ENCODE peak calls at places on chromosomes 7 and 10, in four cellular contexts. One of them, this sample, is unnamed.
A peak's percentile ranks its signal among the peaks of the same experiment; 100 is the strongest.

GRCh38 chr10:80535671-80536360 is 1.9 kb upstream of the SH2D4B start:
- DNase-seq in spleen: peak; percentile 96
- DNase-seq in stomach: peak; percentile 70
- DNase-seq in GM23338: peak; percentile 82
- DNase-seq in this sample: peak; percentile 69

GRCh38 chr10:90945496-90946070 is 24.7 kb upstream of the ANKRD1 start:
- DNase-seq in spleen: no peak
- DNase-seq in stomach: no peak
- DNase-seq in GM23338: no peak
- DNase-seq in this sample: no peak

GRCh38 chr10:71263376-71263775 is 51.0 kb downstream of the UNC5B start:
- DNase-seq in spleen: no peak
- DNase-seq in stomach: no peak
- DNase-seq in GM23338: peak; percentile 41
- DNase-seq in this sample: no peak

GRCh38 chr7:137590071-137590470 is 246.5 kb upstream of the PTN start:
- DNase-seq in spleen: no peak
- DNase-seq in stomach: no peak
- DNase-seq in GM23338: no peak
- DNase-seq in this sample: no peak

GRCh38 chr7:30596721-30597120 is 2.0 kb downstream of the GARS1 start:
- DNase-seq in spleen: no peak
- DNase-seq in stomach: no peak
- DNase-seq in GM23338: no peak
- DNase-seq in this sample: no peak

GRCh38 chr10:101778781-101779543 is 3.0 kb upstream of the FGF8 start:
- DNase-seq in spleen: peak; percentile 81
- DNase-seq in stomach: peak; percentile 68
- DNase-seq in GM23338: peak; percentile 96
- DNase-seq in this sample: no peak

GRCh38 chr7:73477376-73477775 is 43.8 kb downstream of the FZD9 start:
- DNase-seq in spleen: no peak
- DNase-seq in stomach: no peak
- DNase-seq in GM23338: no peak
- DNase-seq in this sample: no peak

GRCh38 chr10:44787480-44788075 is 123.6 kb upstream of the TMEM72 start:
- DNase-seq in spleen: no peak
- DNase-seq in stomach: no peak
- DNase-seq in GM23338: no peak
- DNase-seq in this sample: no peak

GRCh38 chr10:86392723-86393094 is 26.1 kb upstream of the GRID1 start:
- DNase-seq in spleen: no peak
- DNase-seq in stomach: no peak
- DNase-seq in GM23338: no peak
- DNase-seq in this sample: no peak

GRCh38 chr10:22415072-22415471 is 69.8 kb downstream of the SPAG6 start:
- DNase-seq in spleen: no peak
- DNase-seq in stomach: no peak
- DNase-seq in GM23338: no peak
- DNase-seq in this sample: no peak

GRCh38 chr7:151012921-151013347 is 11.4 kb downstream of the ATG9B start:
- DNase-seq in spleen: no peak
- DNase-seq in stomach: no peak
- DNase-seq in GM23338: peak; percentile 88
- DNase-seq in this sample: no peak

GRCh38 chr7:157786375-157787274 is 449.8 kb downstream of the DNAJB6 start:
- DNase-seq in spleen: peak; percentile 46
- DNase-seq in stomach: no peak
- DNase-seq in GM23338: no peak
- DNase-seq in this sample: no peak

GRCh38 chr7:73909051-73909941 is 48.3 kb downstream of the TMEM270 start:
- DNase-seq in spleen: peak; percentile 72
- DNase-seq in stomach: peak; percentile 22
- DNase-seq in GM23338: no peak
- DNase-seq in this sample: no peak

DNA sequence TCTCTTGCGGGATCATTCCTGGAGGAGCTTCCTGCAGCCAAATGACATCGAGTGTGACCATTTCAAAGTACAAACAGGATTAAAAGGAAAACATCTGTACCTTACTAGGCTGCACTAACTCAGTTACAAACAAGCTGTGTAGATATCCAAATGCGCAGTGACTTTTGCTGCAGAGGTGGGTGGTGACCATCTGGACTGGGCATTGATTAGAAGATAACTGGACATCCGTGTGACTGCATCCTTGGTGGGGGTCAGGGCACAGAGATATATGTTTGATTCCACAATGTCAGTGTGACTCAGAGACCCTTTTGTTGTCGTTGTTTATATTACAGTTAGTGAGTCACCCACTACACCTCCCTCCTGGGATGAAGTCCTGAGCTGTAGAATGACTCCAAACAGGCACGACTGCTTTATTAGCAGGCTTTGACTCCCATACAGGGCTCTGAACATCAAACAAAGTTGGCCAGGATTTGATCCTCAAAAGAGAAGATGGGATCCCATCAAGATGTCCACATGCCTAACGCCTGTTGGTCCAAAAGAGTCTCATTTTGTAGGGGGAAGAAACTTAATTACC is 56.7 kb upstream of the SDK1 start:
- DNase-seq in spleen: no peak
- DNase-seq in stomach: no peak
- DNase-seq in GM23338: no peak
- DNase-seq in this sample: no peak
- TF ChIP-seq POLR2AphosphoS5 in spleen: no peak
- TF ChIP-seq POLR2AphosphoS5 in stomach: no peak
- TF ChIP-seq POLR2AphosphoS5 in GM23338: no peak
- TF ChIP-seq POLR2AphosphoS5 in this sample: no peak

GRCh38 chr10:15069230-15069629 is 19.3 kb downstream of the ACBD7 start:
- DNase-seq in spleen: no peak
- DNase-seq in stomach: no peak
- DNase-seq in GM23338: no peak
- DNase-seq in this sample: no peak
- TF ChIP-seq CTCF in spleen: no peak
- TF ChIP-seq CTCF in stomach: no peak
- TF ChIP-seq CTCF in GM23338: no peak
- TF ChIP-seq CTCF in this sample: no peak

DNA sequence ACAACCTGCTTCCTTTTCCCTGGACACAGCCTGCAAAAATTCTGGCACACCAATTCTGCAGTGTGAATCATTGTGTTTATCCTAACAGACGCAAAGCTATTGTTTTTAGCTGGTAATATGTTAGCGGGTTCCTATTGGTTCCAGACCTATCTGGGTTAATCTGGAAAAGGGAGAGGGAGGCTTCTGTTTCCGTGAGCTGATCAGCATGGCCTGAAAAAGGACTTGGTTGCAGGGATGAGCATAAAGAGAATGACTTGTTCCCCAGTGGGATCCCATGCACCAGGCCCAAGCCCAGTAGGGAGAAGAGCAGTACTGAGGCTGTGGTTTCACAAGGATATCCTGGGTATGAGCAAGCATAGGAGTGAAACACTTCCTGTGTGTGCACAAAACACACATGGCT is 78.4 kb downstream of the PDE1C start:
- DNase-seq in spleen: no peak
- DNase-seq in stomach: no peak
- DNase-seq in GM23338: no peak
- DNase-seq in this sample: no peak
- TF ChIP-seq POLR2AphosphoS5 in spleen: no peak
- TF ChIP-seq POLR2AphosphoS5 in stomach: no peak
- TF ChIP-seq POLR2AphosphoS5 in GM23338: no peak
- TF ChIP-seq POLR2AphosphoS5 in this sample: no peak

GRCh38 chr10:112874982-112875381 is 75.1 kb upstream of the TCF7L2 start:
- DNase-seq in spleen: no peak
- DNase-seq in stomach: no peak
- DNase-seq in GM23338: no peak
- DNase-seq in this sample: no peak

GRCh38 chr10:112875474-112876267 is 74.4 kb upstream of the TCF7L2 start:
- DNase-seq in spleen: no peak
- DNase-seq in stomach: peak; percentile 47
- DNase-seq in GM23338: no peak
- DNase-seq in this sample: no peak

GRCh38 chr10:112873541-112873940 is 76.5 kb upstream of the TCF7L2 start:
- DNase-seq in spleen: no peak
- DNase-seq in stomach: no peak
- DNase-seq in GM23338: no peak
- DNase-seq in this sample: no peak

GRCh38 chr10:112871021-112871420 is 79.0 kb upstream of the TCF7L2 start:
- DNase-seq in spleen: no peak
- DNase-seq in stomach: no peak
- DNase-seq in GM23338: no peak
- DNase-seq in this sample: no peak

DNA sequence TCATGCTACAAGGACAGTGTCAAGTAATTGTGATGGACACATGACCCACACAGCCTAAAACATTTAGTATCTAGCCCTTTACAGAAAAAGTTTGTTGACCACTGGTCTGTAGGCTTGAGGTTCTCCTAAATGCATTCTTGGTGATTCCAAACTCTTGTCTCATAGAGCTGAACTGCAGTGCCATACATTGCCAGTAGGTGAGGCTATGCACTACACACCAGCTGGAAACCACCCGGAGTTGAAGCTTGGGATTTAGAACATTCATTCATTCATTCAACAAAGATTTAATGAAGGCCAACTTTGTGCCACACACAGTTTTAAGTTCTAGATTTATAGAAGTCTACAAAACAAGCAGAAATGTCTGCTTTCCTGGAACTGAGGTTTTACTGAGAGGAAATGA is 77.3 kb upstream of the TCF7L2 start:
- DNase-seq in spleen: no peak
- DNase-seq in stomach: no peak
- DNase-seq in GM23338: peak; percentile 49
- DNase-seq in this sample: no peak
- TF ChIP-seq CTCF in spleen: peak; percentile 6
- TF ChIP-seq CTCF in stomach: no peak
- TF ChIP-seq CTCF in GM23338: peak; percentile 66
- TF ChIP-seq CTCF in this sample: no peak

GRCh38 chr10:15881542-15881941 is 21.2 kb upstream of the MINDY3 start:
- DNase-seq in spleen: no peak
- DNase-seq in stomach: no peak
- DNase-seq in GM23338: no peak
- DNase-seq in this sample: no peak

GRCh38 chr10:15884447-15884846 is 24.1 kb upstream of the MINDY3 start:
- DNase-seq in spleen: no peak
- DNase-seq in stomach: no peak
- DNase-seq in GM23338: no peak
- DNase-seq in this sample: no peak

GRCh38 chr10:15877836-15878576 is 17.7 kb upstream of the MINDY3 start:
- DNase-seq in spleen: no peak
- DNase-seq in stomach: no peak
- DNase-seq in GM23338: peak; percentile 54
- DNase-seq in this sample: no peak

GRCh38 chr10:15879058-15879457 is 18.8 kb upstream of the MINDY3 start:
- DNase-seq in spleen: no peak
- DNase-seq in stomach: no peak
- DNase-seq in GM23338: peak; percentile 57
- DNase-seq in this sample: no peak

DNA sequence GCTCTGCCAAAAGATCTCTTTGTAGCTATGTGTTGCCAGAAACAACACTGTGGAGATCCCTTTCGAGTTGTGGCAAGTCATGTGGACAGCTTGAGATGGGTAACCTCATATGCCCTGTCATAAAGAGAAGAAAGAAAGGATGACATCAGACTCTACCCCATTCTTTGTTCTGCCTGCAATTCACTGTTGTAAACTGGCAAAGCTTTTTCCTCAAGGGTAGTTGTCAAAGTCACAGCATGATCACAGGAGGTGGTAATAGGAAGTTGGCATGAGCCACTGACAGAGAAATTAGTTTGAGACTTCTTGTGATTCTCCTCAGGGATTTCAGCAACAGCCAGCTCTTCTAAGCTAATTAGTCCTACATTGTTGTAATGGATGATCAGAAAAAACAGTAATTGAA is 19.4 kb upstream of the MINDY3 start:
- DNase-seq in spleen: no peak
- DNase-seq in stomach: no peak
- DNase-seq in GM23338: peak; percentile 6
- DNase-seq in this sample: no peak
- TF ChIP-seq POLR2AphosphoS5 in spleen: no peak
- TF ChIP-seq POLR2AphosphoS5 in stomach: no peak
- TF ChIP-seq POLR2AphosphoS5 in GM23338: no peak
- TF ChIP-seq POLR2AphosphoS5 in this sample: no peak

GRCh38 chr7:128210036-128210347 is 31.1 kb upstream of the LEP start:
- DNase-seq in spleen: no peak
- DNase-seq in stomach: no peak
- DNase-seq in GM23338: no peak
- DNase-seq in this sample: no peak
- TF ChIP-seq CTCF in spleen: no peak
- TF ChIP-seq CTCF in stomach: no peak
- TF ChIP-seq CTCF in GM23338: no peak
- TF ChIP-seq CTCF in this sample: no peak

GRCh38 chr7:134777908-134778580 is 1.4 kb upstream of the CALD1 start:
- DNase-seq in spleen: no peak
- DNase-seq in stomach: no peak
- DNase-seq in GM23338: no peak
- DNase-seq in this sample: no peak

GRCh38 chr7:134777470-134777869 is 2.0 kb upstream of the CALD1 start:
- DNase-seq in spleen: no peak
- DNase-seq in stomach: no peak
- DNase-seq in GM23338: no peak
- DNase-seq in this sample: no peak

GRCh38 chr7:134780166-134780853 is 876 bp downstream of the CALD1 start:
- DNase-seq in spleen: no peak
- DNase-seq in stomach: no peak
- DNase-seq in GM23338: no peak
- DNase-seq in this sample: no peak

GRCh38 chr7:134779741-134780065 is 269 bp downstream of the CALD1 start:
- DNase-seq in spleen: no peak
- DNase-seq in stomach: no peak
- DNase-seq in GM23338: no peak
- DNase-seq in this sample: no peak

GRCh38 chr7:134778941-134779740 is at the start of gene CALD1:
- DNase-seq in spleen: no peak
- DNase-seq in stomach: peak; percentile 57
- DNase-seq in GM23338: peak; percentile 97
- DNase-seq in this sample: peak; percentile 66
- TF ChIP-seq POLR2AphosphoS5 in spleen: no peak
- TF ChIP-seq POLR2AphosphoS5 in stomach: peak; percentile 85
- TF ChIP-seq POLR2AphosphoS5 in GM23338: peak; percentile 79
- TF ChIP-seq POLR2AphosphoS5 in this sample: peak; percentile 71

GRCh38 chr10:47337243-47337642 is 10.9 kb upstream of the RBP3 start:
- DNase-seq in spleen: no peak
- DNase-seq in stomach: peak; percentile 2
- DNase-seq in GM23338: no peak
- DNase-seq in this sample: no peak

GRCh38 chr10:47340613-47341170 is 7.5 kb upstream of the RBP3 start:
- DNase-seq in spleen: peak; percentile 83
- DNase-seq in stomach: peak; percentile 68
- DNase-seq in GM23338: peak; percentile 69
- DNase-seq in this sample: no peak

GRCh38 chr10:47336387-47337134 is 11.6 kb upstream of the RBP3 start:
- DNase-seq in spleen: no peak
- DNase-seq in stomach: peak; percentile 5
- DNase-seq in GM23338: no peak
- DNase-seq in this sample: no peak

GRCh38 chr10:47339759-47340612 is 8.2 kb upstream of the RBP3 start:
- DNase-seq in spleen: peak; percentile 64
- DNase-seq in stomach: peak; percentile 8
- DNase-seq in GM23338: no peak
- DNase-seq in this sample: no peak

GRCh38 chr10:47339186-47339735 is 8.9 kb upstream of the RBP3 start:
- DNase-seq in spleen: peak; percentile 67
- DNase-seq in stomach: peak; percentile 23
- DNase-seq in GM23338: no peak
- DNase-seq in this sample: no peak
- TF ChIP-seq CTCF in spleen: no peak
- TF ChIP-seq CTCF in stomach: no peak
- TF ChIP-seq CTCF in GM23338: no peak
- TF ChIP-seq CTCF in this sample: no peak